ENCODE peak calls at places on chromosomes 13 and 19, in five cellular contexts. L, D, T, B and U are unnamed samples.

GRCh38 chr19:38182536-38183210 is 41.3 kb downstream of the DPF1 start:
- DNase-seq in T (no peak), L (no peak), D (no peak), B (peak), U (no peak)

GRCh38 chr19:56983148-56983547 is 136.6 kb upstream of the USP29 start:
- DNase-seq in D (no peak), B (no peak), T (no peak), L (no peak), U (no peak)

GRCh38 chr19:18308948-18309325 is 13.9 kb downstream of the LSM4 start:
- DNase-seq in D (no peak), L (no peak), B (no peak), T (no peak), U (no peak)

GRCh38 chr19:50718255-50719118 is 1.1 kb downstream of the SHANK1 start:
- DNase-seq in D (no peak), L (no peak), B (peak), T (no peak), U (no peak)

GRCh38 chr13:80547341-80547740 is 206.4 kb upstream of the SPRY2 start:
- DNase-seq in T (no peak), B (no peak), D (no peak), L (no peak), U (no peak)

GRCh38 chr13:111494641-111495040 is 174.2 kb downstream of the TEX29 start:
- DNase-seq in L (peak), T (no peak), B (no peak), D (no peak), U (no peak)

GRCh38 chr13:51549050-51549449 is 35.2 kb upstream of the WDFY2 start:
- DNase-seq in L (no peak), D (no peak), T (no peak), B (no peak), U (no peak)

GRCh38 chr13:112626124-112626523 is 38.2 kb upstream of the TUBGCP3 start:
- DNase-seq in D (no peak), T (no peak), B (no peak), L (peak), U (no peak)

GRCh38 chr13:44796597-44797517 is 192.4 kb downstream of the NUFIP1 start:
- DNase-seq in D (no peak), T (no peak), L (no peak), B (no peak), U (no peak)

GRCh38 chr19:38657633-38658222 is 10.3 kb downstream of the ACTN4 start:
- DNase-seq in B (peak), D (peak), L (no peak), T (no peak), U (peak)

GRCh38 chr13:68009546-68009945 is 779.4 kb upstream of the PCDH9 start:
- DNase-seq in D (no peak), L (no peak), T (no peak), B (no peak), U (no peak)

GRCh38 chr19:18809149-18809978 is 18.3 kb upstream of the COMP start:
- DNase-seq in B (peak), L (no peak), D (peak), T (peak), U (peak)

GRCh38 chr19:55579766-55580621 is 654 bp downstream of the ZNF579 start:
- DNase-seq in B (peak), L (no peak), T (no peak), D (peak), U (peak)

GRCh38 chr13:60572003-60572792 is 175.2 kb downstream of the TDRD3 start:
- DNase-seq in L (no peak), B (peak), D (peak), T (no peak), U (no peak)

GRCh38 chr19:13149628-13150186 is 468 bp downstream of the STX10 start:
- DNase-seq in D (peak), L (peak), T (peak), B (peak), U (no peak)

GRCh38 chr13:41506312-41506711 is 49.0 kb downstream of the RGCC start:
- DNase-seq in B (no peak), D (no peak), L (no peak), T (no peak), U (no peak)

GRCh38 chr19:1295169-1296012 is 9.7 kb downstream of the EFNA2 start:
- DNase-seq in T (no peak), L (peak), B (peak), D (no peak), U (peak)

GRCh38 chr13:42895781-42896180 is 96.3 kb downstream of the EPSTI1 start:
- DNase-seq in L (no peak), B (no peak), T (no peak), D (no peak), U (no peak)

GRCh38 chr13:64723735-64724134 is 2506.4 kb downstream of the PCDH9 start:
- DNase-seq in D (peak), B (peak), T (no peak), L (no peak), U (peak)

GRCh38 chr13:101499406-101499805 is 46.9 kb downstream of the ITGBL1 start:
- DNase-seq in T (no peak), B (peak), D (no peak), L (no peak), U (peak)